ENCODE peak calls at places on chromosomes 13 and 19, in four cellular contexts. H is PC-9; M is amniotic stem cell; Q is activated CD8-positive, alpha-beta memory T cell treated with anti-CD3 and anti-CD28 coated beads for 1 hour. O is an unnamed sample.

GRCh38 chr13:34750078-34750703 is 191.9 kb upstream of the NBEA start:
- DNase-seq in H (no peak), M (no peak), Q (no peak), O (no peak)

GRCh38 chr19:31356587-31357314 is 7.5 kb upstream of the TSHZ3 start:
- DNase-seq in H (no peak), M (no peak), Q (no peak), O (no peak)

GRCh38 chr19:7554990-7555864 is 19.7 kb downstream of the PNPLA6 start:
- DNase-seq in H (no peak), M (no peak), Q (no peak), O (no peak)

GRCh38 chr13:62483774-62484173 is 1068.1 kb upstream of the PCDH20 start:
- DNase-seq in H (no peak), M (no peak), Q (no peak), O (no peak)

GRCh38 chr13:106049171-106049570 is 486.3 kb downstream of the EFNB2 start:
- DNase-seq in H (no peak), M (no peak), Q (no peak), O (no peak)

GRCh38 chr13:43441916-43442315 is 344.9 kb downstream of the ENOX1 start:
- DNase-seq in H (no peak), M (no peak), Q (no peak), O (no peak)

GRCh38 chr13:113428469-113428865 is 24.8 kb downstream of the ADPRHL1 start:
- DNase-seq in H (no peak), M (no peak), Q (no peak), O (no peak)

GRCh38 chr13:98797456-98797855 is 45.0 kb upstream of the SLC15A1 start:
- DNase-seq in H (no peak), M (no peak), Q (no peak), O (no peak)

GRCh38 chr19:47711652-47712239 is 1.5 kb upstream of the EHD2 start:
- DNase-seq in H (no peak), M (no peak), Q (no peak), O (no peak)

GRCh38 chr13:109199280-109199679 is 569.9 kb downstream of the MYO16 start:
- DNase-seq in H (no peak), M (no peak), Q (no peak), O (no peak)

GRCh38 chr19:52527954-52528326 is 472 bp downstream of the ZNF808 start:
- DNase-seq in H (no peak), M (no peak), Q (no peak), O (no peak)

GRCh38 chr13:28161370-28161769 is 23.0 kb downstream of the PAN3 start:
- DNase-seq in H (peak), M (peak), Q (no peak), O (no peak)

GRCh38 chr19:6393982-6394412 is 1.0 kb upstream of the GTF2F1 start:
- DNase-seq in H (no peak), M (no peak), Q (no peak), O (no peak)

GRCh38 chr13:113537205-113537604 is 46.7 kb upstream of the DCUN1D2 start:
- DNase-seq in H (no peak), M (no peak), Q (no peak), O (no peak)